ENCODE peak calls at places on chromosomes 4 and X, in five cellular contexts. O, F, H, E and Z are unnamed samples.

GRCh38 chr4:106353786-106354185 is 14.8 kb downstream of the GIMD1 start:
- DNase-seq in O (no peak), F (no peak), H (no peak), E (no peak), Z (no peak)

GRCh38 chr4:8285143-8285975 is 15.8 kb downstream of the HTRA3 start:
- DNase-seq in O (no peak), F (no peak), H (no peak), E (no peak), Z (no peak)

GRCh38 chr4:75724066-75724866 is at the start of gene USO1:
- DNase-seq in O (peak; percentile 97), F (peak; percentile 97), H (peak; percentile 100), E (peak; percentile 96), Z (peak; percentile 94)

GRCh38 chrX:39163585-39163984 is 362.3 kb downstream of the MID1IP1 start:
- DNase-seq in O (no peak), F (no peak), H (no peak), E (no peak), Z (no peak)

GRCh38 chrX:17547658-17548057 is 172.7 kb downstream of the NHS start:
- DNase-seq in O (peak; percentile 56), F (peak; percentile 39), H (no peak), E (peak; percentile 4), Z (no peak)

GRCh38 chr4:99087887-99088484 is 602 bp downstream of the ADH5 start:
- DNase-seq in O (no peak), F (no peak), H (no peak), E (peak; percentile 48), Z (no peak)

GRCh38 chrX:10174810-10175209 is 18.0 kb downstream of the CLCN4 start:
- DNase-seq in O (no peak), F (no peak), H (no peak), E (no peak), Z (no peak)

GRCh38 chr4:141645611-141646340 is 9.4 kb downstream of the IL15 start:
- DNase-seq in O (no peak), F (no peak), H (no peak), E (no peak), Z (no peak)

GRCh38 chrX:30748337-30748960 is 95.2 kb downstream of the GK start:
- DNase-seq in O (no peak), F (no peak), H (no peak), E (peak; percentile 50), Z (no peak)

GRCh38 chrX:29852767-29853166 is 362.6 kb upstream of the MAGEB2 start:
- DNase-seq in O (no peak), F (no peak), H (no peak), E (no peak), Z (no peak)

GRCh38 chr4:80393970-80394250 is 58.4 kb downstream of the CFAP299 start:
- DNase-seq in O (no peak), F (no peak), H (no peak), E (no peak), Z (no peak)

GRCh38 chr4:147453561-147454141 is 27.2 kb upstream of the EDNRA start:
- DNase-seq in O (no peak), F (peak; percentile 39), H (no peak), E (no peak), Z (no peak)

GRCh38 chr4:18445110-18445509 is 423.6 kb upstream of the LCORL start:
- DNase-seq in O (no peak), F (no peak), H (no peak), E (no peak), Z (no peak)

GRCh38 chr4:124318292-124318691 is 394.2 kb downstream of the ANKRD50 start:
- DNase-seq in O (no peak), F (no peak), H (no peak), E (no peak), Z (no peak)

GRCh38 chr4:53515076-53515475 is 76.2 kb downstream of the LNX1 start:
- DNase-seq in O (no peak), F (no peak), H (no peak), E (no peak), Z (no peak)

GRCh38 chr4:40719008-40719623 is 30.6 kb upstream of the NSUN7 start:
- DNase-seq in O (peak; percentile 71), F (peak; percentile 61), H (no peak), E (peak; percentile 44), Z (no peak)

GRCh38 chr4:4735136-4735754 is 124.2 kb upstream of the MSX1 start:
- DNase-seq in O (no peak), F (no peak), H (no peak), E (no peak), Z (peak; percentile 86)

GRCh38 chrX:1400049-1400448 is 8.1 kb upstream of the SLC25A6 start:
- DNase-seq in O (no peak), F (no peak), H (no peak), E (no peak), Z (no peak)

DNA sequence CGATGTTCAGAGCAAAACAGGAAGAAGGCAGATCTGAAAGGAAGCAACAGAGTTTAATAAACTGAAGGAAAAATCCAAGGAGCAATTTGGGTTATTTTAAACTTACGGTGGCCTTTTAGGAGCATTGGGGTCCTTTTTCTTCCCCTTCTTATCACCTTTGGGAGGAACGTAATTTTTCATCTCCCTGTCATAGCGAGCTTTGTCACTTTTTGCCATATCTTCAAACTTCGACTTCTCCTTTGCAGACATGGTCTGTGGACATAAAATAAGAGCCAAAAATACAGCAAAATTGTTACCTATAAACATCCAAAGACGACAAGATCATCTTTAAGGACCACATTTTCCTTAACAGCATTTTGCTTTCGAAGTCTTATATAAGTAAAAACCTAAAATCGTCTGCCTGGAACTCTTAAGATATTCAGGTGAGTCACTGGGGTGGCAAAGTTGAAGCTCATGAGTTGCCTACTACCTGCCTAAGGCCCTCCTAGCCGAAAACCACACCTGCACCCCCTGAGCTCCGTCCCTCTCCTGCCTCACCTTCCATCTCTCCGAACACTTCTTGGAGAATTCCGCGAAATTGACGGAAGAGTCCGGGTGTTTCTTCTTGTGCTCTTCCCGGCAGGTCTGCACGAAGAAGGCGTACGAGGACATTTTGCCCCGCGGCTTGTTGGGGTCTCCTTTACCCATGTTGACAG is 1.0 kb downstream of the HMGB2 start:
- DNase-seq in O (no peak), F (no peak), H (no peak), E (no peak), Z (no peak)
- TF ChIP-seq POLR2AphosphoS5 in O (no peak), F (no peak), H (peak; percentile 12), E (no peak), Z (no peak)

DNA sequence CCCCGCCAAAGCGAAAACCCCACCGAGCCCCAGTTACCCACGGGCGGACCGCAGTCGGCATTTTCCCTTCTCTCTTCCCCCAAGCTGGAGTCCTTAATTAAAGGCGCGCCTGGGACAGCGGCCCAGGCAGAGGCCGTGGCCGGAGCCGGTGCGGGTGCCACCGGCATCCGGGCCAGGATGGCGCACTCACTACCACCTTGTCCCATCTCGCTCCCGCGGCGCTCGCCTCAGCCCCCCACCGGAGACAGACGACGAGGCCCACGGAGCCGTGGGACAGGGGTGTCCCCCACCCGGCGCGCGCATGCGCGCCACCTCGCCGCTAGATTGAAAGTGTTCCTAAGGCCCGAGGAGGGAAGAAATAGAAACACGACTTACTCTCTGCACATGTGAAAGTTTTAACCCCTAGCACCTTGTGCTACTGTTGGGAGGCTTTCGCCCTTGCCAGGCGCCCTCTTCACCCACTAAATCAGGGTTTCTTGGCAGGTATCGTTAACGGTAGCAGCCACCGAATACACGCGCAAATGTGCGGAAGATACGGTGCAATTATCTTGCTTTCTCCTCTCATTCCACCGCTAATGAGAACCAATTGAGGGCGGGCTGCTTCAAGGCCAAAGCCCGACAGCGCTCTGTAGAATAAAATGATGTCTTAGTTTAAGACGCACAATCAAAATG is 64.3 kb upstream of the CCDC160 start:
- DNase-seq in O (no peak), F (no peak), H (no peak), E (no peak), Z (no peak)
- TF ChIP-seq EZH2 in O (no peak), F (no peak), H (no peak), E (peak; percentile 27), Z (no peak)

GRCh38 chrX:49043987-49044281 is 777 bp upstream of the TFE3 start:
- DNase-seq in O (no peak), F (no peak), H (no peak), E (no peak), Z (no peak)
- H3K27ac ChIP-seq in O (peak overlapping the region; percentile 48), F (peak overlapping the region; percentile 75), H (no peak overlapping the region), E (peak overlapping the region; percentile 62), Z (peak overlapping the region; percentile 66)

DNA sequence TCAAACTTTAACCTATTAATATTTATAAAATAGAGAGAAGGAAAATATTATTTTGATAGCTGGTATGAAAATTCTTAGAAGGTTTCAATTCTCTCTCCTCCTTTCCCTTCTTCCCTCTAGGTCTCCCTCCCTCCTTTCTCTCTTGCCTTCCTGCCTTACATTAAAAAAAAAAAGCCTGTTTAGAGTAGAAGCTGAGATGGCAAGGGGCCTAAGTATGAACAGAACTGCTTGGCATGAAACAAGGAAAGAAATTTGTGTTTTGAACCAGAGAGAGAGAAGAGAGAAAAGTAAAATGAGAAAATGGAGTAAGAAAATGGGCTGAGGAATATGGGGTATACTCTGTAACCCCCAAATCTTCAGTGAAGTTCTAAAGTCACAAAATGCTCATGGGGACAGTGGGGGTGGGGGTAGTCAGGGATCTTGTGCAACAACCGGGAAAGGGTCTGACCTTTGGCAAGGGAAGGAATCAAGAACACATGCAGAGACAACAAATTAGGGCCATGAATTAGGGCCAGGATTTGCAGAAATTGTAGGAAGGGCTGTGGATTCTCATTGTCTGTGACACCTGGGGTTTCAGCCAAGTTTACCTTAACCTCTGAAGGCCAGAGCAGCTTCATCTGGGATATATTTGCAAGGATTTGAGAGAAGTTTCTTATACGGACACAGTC is 30.6 kb downstream of the SUPT20HL2 start:
- DNase-seq in O (no peak), F (no peak), H (no peak), E (no peak), Z (no peak)
- TF ChIP-seq POLR2AphosphoS5 in O (no peak), F (no peak), H (no peak), E (no peak), Z (no peak)

GRCh38 chr4:190014771-190015537 is 12.1 kb downstream of the FRG2 start:
- DNase-seq in O (no peak), F (no peak), H (peak; percentile 80), E (no peak), Z (no peak)
- TF ChIP-seq EZH2 in O (no peak), F (no peak), H (no peak), E (no peak), Z (no peak)

DNA sequence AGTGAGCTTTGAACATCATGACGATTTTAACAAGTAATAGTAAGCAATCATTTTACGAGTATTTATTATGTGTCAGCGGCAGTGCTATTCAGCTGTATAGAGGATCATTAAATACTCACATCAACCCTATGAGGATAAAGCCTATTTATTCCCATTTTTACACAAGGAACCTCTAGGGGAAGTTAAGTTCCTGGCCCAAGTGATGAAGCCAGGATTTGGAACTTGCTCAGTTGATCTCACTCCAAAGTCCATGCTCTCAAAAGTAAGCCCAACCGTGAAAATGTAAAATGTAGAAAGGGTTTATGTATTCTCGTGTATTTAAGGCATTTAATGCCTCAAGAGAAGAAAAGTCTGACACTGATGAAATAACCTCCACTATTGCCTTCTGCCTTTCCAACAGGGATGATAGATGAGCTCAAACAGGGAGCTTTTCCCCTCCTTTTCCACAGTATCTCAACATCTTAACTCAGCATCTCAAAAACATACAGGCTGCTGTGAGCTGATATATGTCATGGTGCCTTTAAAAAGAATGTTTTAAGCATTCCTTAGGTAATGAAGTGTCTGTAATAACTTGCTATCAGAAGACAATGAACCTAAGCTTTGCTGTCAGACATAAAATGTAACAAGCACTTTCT is 35.0 kb upstream of the PLA2G12A start:
- DNase-seq in O (no peak), F (no peak), H (no peak), E (no peak), Z (no peak)
- H3K27ac ChIP-seq in O (no peak overlapping the region), F (no peak overlapping the region), H (no peak overlapping the region), E (no peak overlapping the region), Z (no peak overlapping the region)

GRCh38 chr4:3248811-3249661 is at the start of gene MSANTD1:
- DNase-seq in O (no peak), F (no peak), H (no peak), E (no peak), Z (no peak)
- TF ChIP-seq POLR2AphosphoS5 in O (no peak), F (no peak), H (no peak), E (no peak), Z (no peak)